ENCODE peak calls at places on chromosomes 6 and 20, in eight cellular contexts. G is GM06990; P is AG09319; W is aorta; T is Jurkat, Clone E6-1; R is HTR-8/SVneo; U is H7; F is HL-60. V is an unnamed sample.
A peak's percentile ranks its signal among the peaks of the same experiment; 100 is the strongest.

GRCh38 chr20:35539756-35540212 is 2.1 kb upstream of the ERGIC3 start:
- DNase-seq in G (peak; percentile 85), P (no peak), W (peak; percentile 45), T (no peak), R (no peak), U (peak; percentile 68), F (no peak), V (peak; percentile 76)

GRCh38 chr20:53915459-53916172 is 154.8 kb downstream of the BCAS1 start:
- DNase-seq in G (peak; percentile 88), P (peak; percentile 80), W (peak; percentile 97), T (peak; percentile 89), R (peak; percentile 99), U (peak; percentile 91), F (peak; percentile 97), V (peak; percentile 95)

GRCh38 chr6:158686791-158687381 is 37.0 kb downstream of the SYTL3 start:
- DNase-seq in G (no peak), P (no peak), W (no peak), T (peak; percentile 83), R (no peak), U (no peak), F (peak; percentile 29), V (no peak)

GRCh38 chr6:5181494-5182287 is 79.1 kb downstream of the LYRM4 start:
- DNase-seq in G (no peak), P (no peak), W (no peak), T (no peak), R (no peak), U (no peak), F (peak; percentile 75), V (no peak)

GRCh38 chr20:36606171-36607116 is 865 bp downstream of the RAB5IF start:
- DNase-seq in G (no peak), P (no peak), W (no peak), T (no peak), R (no peak), U (no peak), F (peak; percentile 89), V (peak; percentile 71)

GRCh38 chr6:11566609-11567008 is 29.1 kb downstream of the TMEM170B start:
- DNase-seq in G (no peak), P (no peak), W (no peak), T (no peak), R (no peak), U (no peak), F (no peak), V (no peak)

GRCh38 chr6:26285143-26286134 is 79.6 kb upstream of the BTN3A2 start:
- DNase-seq in G (peak; percentile 93), P (peak; percentile 99), W (peak; percentile 98), T (peak; percentile 100), R (peak; percentile 84), U (peak; percentile 59), F (peak; percentile 99), V (peak; percentile 98)

GRCh38 chr6:12592634-12593033 is 123.9 kb upstream of the PHACTR1 start:
- DNase-seq in G (no peak), P (no peak), W (no peak), T (no peak), R (no peak), U (no peak), F (no peak), V (no peak)

GRCh38 chr20:23445596-23446217 is 6.2 kb downstream of the CSTL1 start:
- DNase-seq in G (no peak), P (peak; percentile 7), W (no peak), T (no peak), R (peak; percentile 26), U (no peak), F (no peak), V (no peak)

V was measured in upper lobe of right lung.